ENCODE peak calls at places on chromosomes 6 and 20, in nine cellular contexts. J, W, M, G, N, V, B, C and U are unnamed samples.

GRCh38 chr6:80637312-80637711 is 530.8 kb downstream of the BCKDHB start:
- DNase-seq in J (no peak), W (no peak), M (no peak), G (no peak), N (no peak), V (no peak), B (no peak), C (no peak), U (no peak)

GRCh38 chr6:52325695-52326471 is 36.1 kb upstream of the PAQR8 start:
- DNase-seq in J (no peak), W (no peak), M (no peak), G (no peak), N (no peak), V (no peak), B (no peak), C (no peak), U (no peak)

GRCh38 chr20:2871555-2872303 is 1.6 kb upstream of the PTPRA start:
- DNase-seq in J (no peak), W (no peak), M (no peak), G (no peak), N (no peak), V (no peak), B (no peak), C (no peak), U (no peak)

GRCh38 chr6:144351741-144352140 is 66.6 kb downstream of the UTRN start:
- DNase-seq in J (no peak), W (no peak), M (no peak), G (no peak), N (no peak), V (no peak), B (no peak), C (no peak), U (no peak)

GRCh38 chr6:159052720-159053119 is 7.9 kb upstream of the TAGAP start:
- DNase-seq in J (no peak), W (no peak), M (no peak), G (no peak), N (no peak), V (no peak), B (no peak), C (peak), U (no peak)

GRCh38 chr20:44011251-44011940 is 96.7 kb downstream of the TOX2 start:
- DNase-seq in J (peak), W (no peak), M (no peak), G (no peak), N (no peak), V (no peak), B (no peak), C (no peak), U (no peak)

GRCh38 chr20:56630506-56631317 is 1.6 kb downstream of the TFAP2C start:
- DNase-seq in J (peak), W (no peak), M (no peak), G (no peak), N (no peak), V (peak), B (no peak), C (no peak), U (no peak)

GRCh38 chr20:45138451-45139300 is 14.4 kb upstream of the WFDC12 start:
- DNase-seq in J (peak), W (peak), M (peak), G (peak), N (no peak), V (peak), B (peak), C (peak), U (no peak)

GRCh38 chr6:14953806-14954205 is 292.1 kb upstream of the JARID2 start:
- DNase-seq in J (no peak), W (no peak), M (no peak), G (no peak), N (no peak), V (no peak), B (no peak), C (no peak), U (no peak)

GRCh38 chr6:109167557-109167956 is 72.2 kb downstream of the CEP57L1 start:
- DNase-seq in J (no peak), W (no peak), M (no peak), G (no peak), N (no peak), V (no peak), B (no peak), C (no peak), U (no peak)

GRCh38 chr6:55886185-55886836 is 10.9 kb upstream of the BMP5 start:
- DNase-seq in J (no peak), W (no peak), M (no peak), G (no peak), N (no peak), V (no peak), B (no peak), C (no peak), U (no peak)

GRCh38 chr20:7379206-7379605 is 561.1 kb downstream of the HAO1 start:
- DNase-seq in J (no peak), W (no peak), M (no peak), G (no peak), N (no peak), V (no peak), B (no peak), C (no peak), U (no peak)

GRCh38 chr6:162178666-162179065 is 548.9 kb downstream of the PRKN start:
- DNase-seq in J (no peak), W (no peak), M (no peak), G (no peak), N (no peak), V (no peak), B (no peak), C (no peak), U (no peak)

GRCh38 chr20:3238616-3239025 is 369 bp downstream of the SLC4A11 start:
- DNase-seq in J (no peak), W (no peak), M (peak), G (peak), N (no peak), V (no peak), B (no peak), C (peak), U (no peak)

GRCh38 chr6:35154947-35155346 is 13.8 kb upstream of the TCP11 start:
- DNase-seq in J (no peak), W (no peak), M (no peak), G (no peak), N (no peak), V (no peak), B (no peak), C (no peak), U (no peak)

GRCh38 chr6:126632271-126632670 is 292.4 kb downstream of the CENPW start:
- DNase-seq in J (no peak), W (no peak), M (no peak), G (no peak), N (no peak), V (no peak), B (no peak), C (no peak), U (no peak)

GRCh38 chr6:9186148-9186547 is 750.8 kb upstream of the SLC35B3 start:
- DNase-seq in J (no peak), W (no peak), M (no peak), G (no peak), N (no peak), V (no peak), B (no peak), C (no peak), U (no peak)

GRCh38 chr6:23228439-23229024 is 659.2 kb downstream of the HDGFL1 start:
- DNase-seq in J (no peak), W (no peak), M (no peak), G (no peak), N (no peak), V (no peak), B (no peak), C (no peak), U (no peak)

GRCh38 chr6:30396833-30397479 is 52.0 kb downstream of the RPP21 start:
- DNase-seq in J (peak), W (peak), M (peak), G (peak), N (peak), V (peak), B (peak), C (peak), U (peak)

GRCh38 chr20:487655-488054 is 25.3 kb upstream of the TBC1D20 start:
- DNase-seq in J (no peak), W (no peak), M (no peak), G (no peak), N (no peak), V (no peak), B (no peak), C (no peak), U (no peak)

GRCh38 chr20:25005661-25006060 is 13.1 kb upstream of the APMAP start:
- DNase-seq in J (no peak), W (peak), M (no peak), G (no peak), N (no peak), V (no peak), B (no peak), C (no peak), U (no peak)

GRCh38 chr6:33199687-33200233 is 705 bp downstream of the RXRB start:
- DNase-seq in J (peak), W (peak), M (peak), G (peak), N (no peak), V (peak), B (peak), C (peak), U (no peak)

GRCh38 chr6:36825996-36826395 is 13.2 kb downstream of the CPNE5 start:
- DNase-seq in J (no peak), W (no peak), M (no peak), G (no peak), N (no peak), V (no peak), B (no peak), C (no peak), U (no peak)

GRCh38 chr6:170438402-170438753 is 114.7 kb downstream of the PSMB1 start:
- DNase-seq in J (peak), W (peak), M (peak), G (no peak), N (no peak), V (peak), B (peak), C (peak), U (no peak)

GRCh38 chr6:81895511-81896185 is 143.2 kb upstream of the TENT5A start:
- DNase-seq in J (no peak), W (no peak), M (no peak), G (no peak), N (no peak), V (no peak), B (no peak), C (no peak), U (no peak)

GRCh38 chr6:68633654-68634502 is 1.2 kb upstream of the ADGRB3 start:
- DNase-seq in J (peak), W (no peak), M (no peak), G (no peak), N (no peak), V (no peak), B (no peak), C (no peak), U (no peak)

GRCh38 chr6:127146935-127147334 is 28.5 kb downstream of the RSPO3 start:
- DNase-seq in J (no peak), W (no peak), M (no peak), G (no peak), N (no peak), V (peak), B (no peak), C (no peak), U (no peak)

GRCh38 chr6:136016228-136017225 is 165.0 kb downstream of the PDE7B start:
- DNase-seq in J (no peak), W (no peak), M (no peak), G (no peak), N (no peak), V (peak), B (no peak), C (no peak), U (no peak)

GRCh38 chr6:44116643-44117382 is 10.4 kb downstream of the MRPL14 start:
- DNase-seq in J (no peak), W (no peak), M (no peak), G (no peak), N (no peak), V (no peak), B (no peak), C (no peak), U (no peak)

GRCh38 chr6:168261234-168261633 is 58.3 kb downstream of the DACT2 start:
- DNase-seq in J (no peak), W (no peak), M (no peak), G (no peak), N (no peak), V (no peak), B (no peak), C (no peak), U (no peak)

GRCh38 chr20:33554914-33555420 is 65.1 kb downstream of the CBFA2T2 start:
- DNase-seq in J (no peak), W (no peak), M (no peak), G (peak), N (peak), V (peak), B (no peak), C (peak), U (no peak)

GRCh38 chr20:23386304-23387117 is 24.5 kb downstream of the GZF1 start:
- DNase-seq in J (no peak), W (no peak), M (no peak), G (no peak), N (no peak), V (no peak), B (no peak), C (no peak), U (no peak)

GRCh38 chr6:70901324-70901723 is 55.5 kb downstream of the B3GAT2 start:
- DNase-seq in J (no peak), W (no peak), M (no peak), G (no peak), N (no peak), V (peak), B (no peak), C (no peak), U (no peak)

GRCh38 chr6:1987640-1988039 is 257.8 kb downstream of the GMDS start:
- DNase-seq in J (no peak), W (no peak), M (no peak), G (no peak), N (peak), V (no peak), B (no peak), C (no peak), U (no peak)

GRCh38 chr6:147759088-147759487 is 250.6 kb downstream of the SAMD5 start:
- DNase-seq in J (no peak), W (no peak), M (no peak), G (no peak), N (no peak), V (no peak), B (peak), C (no peak), U (no peak)
- H3K27ac ChIP-seq in J (no peak), W (no peak), M (no peak), G (no peak), N (no peak), V (no peak), B (no peak), C (no peak), U (no peak)

GRCh38 chr6:138161118-138161433 is 663 bp upstream of the ARFGEF3 start:
- DNase-seq in J (no peak), W (no peak), M (no peak), G (no peak), N (no peak), V (no peak), B (no peak), C (no peak), U (no peak)

GRCh38 chr6:138162947-138163569 is 1.3 kb downstream of the ARFGEF3 start:
- DNase-seq in J (no peak), W (no peak), M (no peak), G (no peak), N (no peak), V (no peak), B (no peak), C (no peak), U (no peak)

GRCh38 chr6:138161434-138162103 is at the start of gene ARFGEF3:
- DNase-seq in J (peak), W (peak), M (peak), G (peak), N (no peak), V (peak), B (peak), C (no peak), U (peak)

GRCh38 chr6:138160329-138161117 is 1.2 kb upstream of the ARFGEF3 start:
- DNase-seq in J (no peak), W (no peak), M (no peak), G (no peak), N (no peak), V (no peak), B (no peak), C (no peak), U (no peak)

GRCh38 chr6:138162104-138162946 is 586 bp downstream of the ARFGEF3 start:
- DNase-seq in J (peak), W (no peak), M (peak), G (no peak), N (no peak), V (peak), B (no peak), C (no peak), U (peak)
- H3K27ac ChIP-seq in J (no peak), W (no peak), M (peak), G (no peak), N (no peak), V (peak), B (no peak), C (no peak), U (peak)

DNA sequence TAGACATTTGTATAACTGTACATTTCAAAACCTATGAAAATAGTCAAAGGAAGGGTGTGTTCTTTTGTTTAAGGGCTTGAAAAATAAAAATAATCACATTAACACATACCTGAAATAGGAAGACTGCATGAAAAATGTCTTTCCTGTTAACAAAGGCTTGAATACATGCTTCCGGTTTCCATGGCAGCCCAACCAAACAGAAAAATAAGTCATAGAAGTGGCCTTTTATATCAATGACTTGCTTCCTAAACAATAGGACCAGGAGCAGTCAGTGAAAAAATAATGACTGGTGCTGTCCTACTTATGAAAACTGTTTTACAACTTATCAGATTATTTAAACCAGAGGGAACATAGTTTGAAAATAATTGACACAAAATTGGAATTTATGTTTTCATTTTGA is 412.6 kb upstream of the PLCB4 start:
- DNase-seq in J (no peak), W (no peak), M (no peak), G (no peak), N (no peak), V (peak), B (no peak), C (no peak), U (no peak)
- H3K27ac ChIP-seq in J (no peak), W (no peak), M (no peak), G (no peak), N (no peak), V (no peak), B (no peak), C (no peak), U (no peak)

GRCh38 chr6:62367601-62368000 is 81.6 kb upstream of the KHDRBS2 start:
- DNase-seq in J (no peak), W (no peak), M (no peak), G (no peak), N (no peak), V (no peak), B (no peak), C (no peak), U (no peak)

GRCh38 chr6:62371395-62371794 is 85.4 kb upstream of the KHDRBS2 start:
- DNase-seq in J (no peak), W (no peak), M (no peak), G (no peak), N (no peak), V (no peak), B (no peak), C (no peak), U (no peak)

GRCh38 chr6:62371840-62372239 is 85.8 kb upstream of the KHDRBS2 start:
- DNase-seq in J (no peak), W (no peak), M (no peak), G (no peak), N (no peak), V (no peak), B (no peak), C (no peak), U (no peak)
- H3K27ac ChIP-seq in J (no peak), W (no peak), M (no peak), G (no peak), N (no peak), V (no peak), B (no peak), C (no peak), U (no peak)

GRCh38 chr20:17645010-17645409 is 37.0 kb downstream of the RRBP1 start:
- DNase-seq in J (no peak), W (peak), M (no peak), G (no peak), N (no peak), V (no peak), B (no peak), C (no peak), U (no peak)

GRCh38 chr20:17643531-17644188 is 38.4 kb downstream of the RRBP1 start:
- DNase-seq in J (no peak), W (no peak), M (peak), G (no peak), N (no peak), V (no peak), B (peak), C (peak), U (no peak)

GRCh38 chr20:17645546-17646208 is 36.4 kb downstream of the RRBP1 start:
- DNase-seq in J (peak), W (peak), M (no peak), G (no peak), N (no peak), V (no peak), B (no peak), C (no peak), U (no peak)

GRCh38 chr20:17646209-17646717 is 35.8 kb downstream of the RRBP1 start:
- DNase-seq in J (peak), W (peak), M (peak), G (no peak), N (no peak), V (no peak), B (no peak), C (no peak), U (no peak)

GRCh38 chr20:17644451-17644850 is 37.6 kb downstream of the RRBP1 start:
- DNase-seq in J (no peak), W (peak), M (no peak), G (no peak), N (no peak), V (no peak), B (no peak), C (no peak), U (no peak)
- H3K27ac ChIP-seq in J (no peak), W (peak), M (no peak), G (no peak), N (peak), V (no peak), B (peak), C (peak), U (no peak)

DNA sequence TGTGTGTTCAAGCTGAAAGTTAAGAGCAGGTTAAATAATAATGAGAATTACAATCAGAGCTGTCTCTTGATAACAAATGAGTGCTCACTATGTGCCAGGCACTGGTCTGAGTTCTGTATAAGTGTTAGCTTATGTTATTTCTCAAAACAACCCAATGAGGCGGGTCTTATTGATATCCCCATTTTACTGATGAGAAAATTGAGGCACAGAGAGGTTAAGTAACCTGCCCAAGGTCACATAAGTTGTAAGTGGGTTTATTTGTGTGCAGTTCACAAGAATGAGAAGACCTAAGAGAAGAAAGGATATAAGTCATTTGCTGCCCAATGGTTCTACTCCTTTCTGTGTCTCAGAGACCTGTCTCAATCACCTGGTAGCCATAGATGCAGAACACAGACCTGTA is 34.1 kb upstream of the ARMH2 start:
- DNase-seq in J (no peak), W (no peak), M (no peak), G (no peak), N (no peak), V (no peak), B (no peak), C (no peak), U (no peak)
- H3K27ac ChIP-seq in J (no peak), W (no peak), M (no peak), G (no peak), N (no peak), V (no peak), B (no peak), C (no peak), U (no peak)

GRCh38 chr6:26030716-26031115 is 56.5 kb upstream of the HFE start:
- DNase-seq in J (no peak), W (no peak), M (no peak), G (no peak), N (no peak), V (no peak), B (no peak), C (peak), U (no peak)
- H3K27ac ChIP-seq in J (peak), W (no peak), M (no peak), G (no peak), N (peak), V (peak), B (no peak), C (peak), U (no peak)

GRCh38 chr20:63102720-63103375 is 96.1 kb upstream of the BHLHE23 start:
- DNase-seq in J (peak), W (peak), M (peak), G (peak), N (no peak), V (peak), B (peak), C (no peak), U (no peak)
- H3K27ac ChIP-seq in J (no peak), W (no peak), M (no peak), G (no peak), N (no peak), V (peak), B (no peak), C (no peak), U (no peak)

GRCh38 chr6:17964633-17965032 is 22.8 kb downstream of the KIF13A start:
- DNase-seq in J (no peak), W (no peak), M (no peak), G (no peak), N (no peak), V (no peak), B (no peak), C (no peak), U (no peak)
- H3K27ac ChIP-seq in J (peak), W (peak), M (peak), G (no peak), N (no peak), V (no peak), B (no peak), C (no peak), U (no peak)